ENCODE peak calls at places on chromosomes 11 and 22, in seven cellular contexts. Z is choroid plexus epithelial cell; F is activated naive CD8-positive, alpha-beta T cell treated with anti-CD3 and anti-CD28 coated beads, Interleukin-2, amount 50 U/mL, for 16 hours; P is AG10803; I is lung microvascular endothelial cell; G is kidney glomerular epithelial cell; Q is GM13977. R is an unnamed sample.

GRCh38 chr22:50058338-50059184 is 463 bp upstream of the TTLL8 start:
- DNase-seq in G (no peak), Q (no peak), F (no peak), I (no peak), Z (no peak), P (no peak), R (no peak)

GRCh38 chr22:46537221-46537945 is at the start of gene CELSR1:
- DNase-seq in I (peak), P (no peak), G (peak), F (no peak), Q (peak), Z (peak), R (no peak)

GRCh38 chr11:46421257-46421880 is 29.8 kb upstream of the CHRM4 start:
- DNase-seq in Q (no peak), P (no peak), I (no peak), G (no peak), F (no peak), Z (no peak), R (no peak)

GRCh38 chr22:30301995-30302809 is 12.9 kb upstream of the CASTOR1 start:
- DNase-seq in I (no peak), P (peak), Z (peak), F (no peak), G (no peak), Q (no peak), R (no peak)

GRCh38 chr22:27149886-27150529 is 492.6 kb downstream of the MIAT start:
- DNase-seq in P (peak), Q (no peak), G (no peak), F (no peak), Z (peak), I (peak), R (no peak)

GRCh38 chr11:96827164-96827563 is 437.4 kb downstream of the JRKL start:
- DNase-seq in P (no peak), Q (no peak), I (no peak), F (no peak), G (peak), Z (peak), R (no peak)

GRCh38 chr11:87870081-87870480 is 305.2 kb downstream of the RAB38 start:
- DNase-seq in G (no peak), F (no peak), P (no peak), Z (no peak), Q (no peak), I (no peak), R (no peak)

GRCh38 chr22:42269407-42270177 is 861 bp downstream of the TCF20 start:
- DNase-seq in G (no peak), Q (peak), F (peak), I (peak), Z (peak), P (no peak), R (peak)

GRCh38 chr11:80860632-80861031 is 1419.8 kb upstream of the TENM4 start:
- DNase-seq in Z (peak), F (no peak), G (peak), Q (no peak), I (peak), P (no peak), R (no peak)

GRCh38 chr22:25081409-25081824 is 118.2 kb upstream of the CRYBB3 start:
- DNase-seq in P (no peak), Z (peak), I (peak), Q (peak), G (peak), F (no peak), R (no peak)

GRCh38 chr11:95156916-95157568 is 67.4 kb downstream of the ENDOD1 start:
- DNase-seq in I (no peak), G (no peak), Q (no peak), Z (no peak), P (peak), F (no peak), R (no peak)

GRCh38 chr11:109112748-109113378 is 309.1 kb upstream of the C11orf87 start:
- DNase-seq in Z (no peak), I (peak), P (peak), F (no peak), G (no peak), Q (no peak), R (no peak)

GRCh38 chr22:32142600-32142999 is 16.5 kb downstream of the C22orf42 start:
- DNase-seq in Z (no peak), I (peak), G (no peak), F (no peak), P (no peak), Q (no peak), R (no peak)

GRCh38 chr11:109046284-109046992 is 375.6 kb upstream of the C11orf87 start:
- DNase-seq in P (no peak), Q (no peak), F (no peak), I (no peak), Z (no peak), G (no peak), R (no peak)

GRCh38 chr11:2574553-2575535 is 125.0 kb downstream of the KCNQ1OT1 start:
- DNase-seq in I (no peak), Z (peak), P (no peak), Q (no peak), F (no peak), G (no peak), R (no peak)

GRCh38 chr22:50249382-50250248 is 1.4 kb downstream of the HDAC10 start:
- DNase-seq in Q (no peak), I (no peak), P (no peak), Z (no peak), F (no peak), G (no peak), R (no peak)

GRCh38 chr11:40388097-40388818 is 1071.2 kb downstream of the LRRC4C start:
- DNase-seq in P (peak), Q (no peak), F (no peak), I (no peak), Z (no peak), G (peak), R (no peak)

GRCh38 chr11:118907051-118907748 is 18.5 kb downstream of the BCL9L start:
- DNase-seq in Z (peak), G (peak), I (peak), Q (peak), F (peak), P (peak), R (peak)

GRCh38 chr11:93444671-93445073 is 98.5 kb downstream of the SMCO4 start:
- DNase-seq in F (no peak), I (no peak), G (peak), Q (no peak), P (no peak), Z (no peak), R (peak)

GRCh38 chr22:31947296-31947695 is 3.0 kb downstream of the YWHAH start:
- DNase-seq in I (peak), P (no peak), Z (peak), Q (peak), G (peak), F (no peak), R (no peak)

GRCh38 chr11:61919841-61920631 is 2.7 kb upstream of the RAB3IL1 start:
- DNase-seq in F (no peak), Z (no peak), P (no peak), Q (peak), G (peak), I (no peak), R (no peak)

GRCh38 chr11:128548655-128549255 is 38.6 kb downstream of the ETS1 start:
- DNase-seq in P (no peak), I (peak), Q (peak), G (no peak), F (no peak), Z (peak), R (no peak)

GRCh38 chr22:19090183-19090582 is 32.0 kb downstream of the DGCR2 start:
- DNase-seq in G (no peak), Q (no peak), I (no peak), Z (no peak), P (no peak), F (no peak), R (no peak)

GRCh38 chr11:1198766-1199688 is 23.8 kb upstream of the MUC5B start:
- DNase-seq in P (no peak), Q (no peak), F (no peak), Z (no peak), I (no peak), G (no peak), R (no peak)

GRCh38 chr11:114448749-114449484 is 9.7 kb downstream of the REXO2 start:
- DNase-seq in Q (no peak), G (no peak), P (peak), Z (no peak), I (no peak), F (no peak), R (no peak)

GRCh38 chr11:65506316-65506769 is 7.5 kb downstream of the MALAT1 start:
- DNase-seq in I (no peak), F (no peak), Q (no peak), P (no peak), G (no peak), Z (no peak), R (peak)

GRCh38 chr22:38187413-38188212 is 6.0 kb upstream of the PLA2G6 start:
- DNase-seq in Q (no peak), P (peak), G (no peak), Z (peak), F (no peak), I (peak), R (no peak)

GRCh38 chr11:120281161-120281795 is 41.3 kb downstream of the POU2F3 start:
- DNase-seq in Q (no peak), G (no peak), P (no peak), Z (no peak), F (no peak), I (no peak), R (no peak)

GRCh38 chr11:3946445-3947017 is 91.1 kb downstream of the STIM1 start:
- DNase-seq in F (no peak), P (no peak), Q (no peak), G (no peak), Z (no peak), I (peak), R (no peak)

GRCh38 chr22:45503816-45504702 is 1.4 kb downstream of the FBLN1 start:
- DNase-seq in Q (peak), I (no peak), G (no peak), Z (peak), P (peak), F (no peak), R (no peak)

GRCh38 chr11:72901374-72901773 is 87.2 kb downstream of the ATG16L2 start:
- DNase-seq in Q (no peak), Z (no peak), F (no peak), G (no peak), P (no peak), I (no peak), R (no peak)

GRCh38 chr22:19986410-19987341 is 29.9 kb downstream of the ARVCF start:
- DNase-seq in P (peak), I (peak), Q (peak), F (no peak), Z (peak), G (peak), R (peak)

GRCh38 chr22:30267382-30268302 is 991 bp upstream of the OSM start:
- DNase-seq in G (no peak), Z (no peak), Q (no peak), F (no peak), P (no peak), I (no peak), R (peak)

GRCh38 chr11:116224154-116224888 is 548.5 kb downstream of the BUD13 start:
- DNase-seq in F (no peak), G (peak), Q (peak), P (peak), Z (peak), I (peak), R (no peak)

GRCh38 chr11:70397983-70398833 is at the start of gene CTTN:
- DNase-seq in P (peak), I (peak), Z (peak), F (peak), Q (peak), G (peak), R (peak)

GRCh38 chr22:37292641-37293040 is 10.3 kb downstream of the CYTH4 start:
- DNase-seq in G (no peak), Q (no peak), I (no peak), P (no peak), Z (no peak), F (no peak), R (no peak)

GRCh38 chr22:45235101-45235777 is 5.5 kb downstream of the KIAA0930 start:
- DNase-seq in I (no peak), G (no peak), Z (no peak), F (no peak), P (no peak), Q (peak), R (no peak)

GRCh38 chr11:22432331-22433065 is 94.3 kb downstream of the SLC17A6 start:
- DNase-seq in P (peak), I (peak), G (no peak), Q (no peak), Z (peak), F (no peak), R (no peak)

R was measured in effector memory CD4-positive, alpha-beta T cell.